ENCODE peak calls at places on chromosomes 7 and 10, in seven cellular contexts. H is astrocyte of the cerebellum, W is NCI-H1048, N is foreskin fibroblast, G is OCI-LY7, C is posterior vena cava, O is RWPE1. I is an unnamed sample.

GRCh38 chr10:74909665-74910064 is 83.3 kb downstream of the KAT6B start:
- DNase-seq in G (no peak), W (no peak), C (no peak), N (peak; percentile 49), O (no peak), H (no peak), I (no peak)

GRCh38 chr7:94228223-94228622 is 166.5 kb upstream of the COL1A2 start:
- DNase-seq in G (no peak), O (no peak), N (no peak), C (no peak), W (no peak), H (no peak), I (no peak)

GRCh38 chr7:28830831-28831230 is 127.3 kb downstream of the TRIL start:
- DNase-seq in G (no peak), C (no peak), N (no peak), H (peak; percentile 53), O (no peak), W (no peak), I (no peak)

GRCh38 chr7:135718794-135719436 is 9.1 kb downstream of the SLC13A4 start:
- DNase-seq in N (no peak), C (no peak), O (no peak), G (no peak), W (no peak), H (no peak), I (no peak)

GRCh38 chr7:78264105-78264504 is 465.5 kb downstream of the PHTF2 start:
- DNase-seq in W (no peak), H (no peak), C (no peak), G (peak; percentile 64), O (no peak), N (no peak), I (peak; percentile 14)

GRCh38 chr7:80623465-80624252 is 14.8 kb upstream of the CD36 start:
- DNase-seq in H (no peak), G (no peak), C (no peak), N (no peak), O (no peak), W (no peak), I (no peak)

GRCh38 chr10:17992266-17992665 is 40.5 kb downstream of the SLC39A12 start:
- DNase-seq in H (no peak), N (no peak), W (no peak), G (no peak), O (no peak), C (no peak), I (no peak)

GRCh38 chr7:40866601-40867000 is 731.8 kb downstream of the SUGCT start:
- DNase-seq in H (no peak), G (no peak), C (no peak), O (no peak), N (no peak), W (no peak), I (no peak)

GRCh38 chr7:55348502-55348901 is 16.6 kb upstream of the LANCL2 start:
- DNase-seq in C (no peak), W (no peak), H (peak; percentile 41), N (peak; percentile 61), G (no peak), O (peak; percentile 73), I (no peak)

GRCh38 chr7:128801667-128802066 is 9.9 kb downstream of the CCDC136 start:
- DNase-seq in N (no peak), H (no peak), O (no peak), C (no peak), G (no peak), W (no peak), I (no peak)

I was measured in MM.1S.